ENCODE peak calls at places on chromosomes 4 and X, in five cellular contexts. V is lung microvascular endothelial cell; S is colonic mucosa; A is aorta; N is stimulated activated CD4-positive, alpha-beta T cell treated with anti-CD3 and anti-CD28 coated beads, Interleukin-1b, Interleukin-23, amount 100 ng/mL, for 4 hours. Q is an unnamed sample.

GRCh38 chr4:136861081-136861480 is 671.2 kb downstream of the PCDH18 start:
- DNase-seq in V (no peak), S (no peak), A (no peak), N (no peak), Q (no peak)

GRCh38 chrX:120795301-120795700 is 80.4 kb downstream of the CT47B1 start:
- DNase-seq in V (peak), S (no peak), A (no peak), N (no peak), Q (no peak)

GRCh38 chrX:115531818-115532403 is 29.1 kb upstream of the PLS3 start:
- DNase-seq in V (peak), S (no peak), A (no peak), N (no peak), Q (no peak)

GRCh38 chr4:97987019-97987648 is 156.1 kb downstream of the STPG2 start:
- DNase-seq in V (peak), S (no peak), A (no peak), N (no peak), Q (no peak)

GRCh38 chrX:140799216-140799615 is 89.7 kb downstream of the LINC00632 start:
- DNase-seq in V (no peak), S (no peak), A (no peak), N (no peak), Q (no peak)

GRCh38 chr4:23516719-23517118 is 373.1 kb downstream of the PPARGC1A start:
- DNase-seq in V (no peak), S (no peak), A (no peak), N (no peak), Q (no peak)

GRCh38 chr4:47662975-47663374 is 174.9 kb downstream of the CORIN start:
- DNase-seq in V (peak), S (peak), A (no peak), N (no peak), Q (no peak)

GRCh38 chrX:15549189-15550012 is 48.8 kb downstream of the BMX start:
- DNase-seq in V (no peak), S (no peak), A (no peak), N (no peak), Q (no peak)

GRCh38 chr4:108118505-108118904 is 50.2 kb downstream of the LEF1 start:
- DNase-seq in V (no peak), S (no peak), A (no peak), N (no peak), Q (no peak)

GRCh38 chr4:38080061-38080531 is 119.9 kb downstream of the PTTG2 start:
- DNase-seq in V (no peak), S (no peak), A (no peak), N (no peak), Q (no peak)

GRCh38 chr4:25154594-25155265 is 5.5 kb downstream of the SEPSECS start:
- DNase-seq in V (no peak), S (peak), A (no peak), N (no peak), Q (no peak)

GRCh38 chr4:61385302-61385701 is 185.2 kb downstream of the ADGRL3 start:
- DNase-seq in V (no peak), S (no peak), A (no peak), N (no peak), Q (no peak)

GRCh38 chr4:24748023-24748422 is 47.4 kb upstream of the SOD3 start:
- DNase-seq in V (no peak), S (no peak), A (no peak), N (no peak), Q (no peak)

GRCh38 chr4:145320269-145320668 is 139.9 kb upstream of the OTUD4 start:
- DNase-seq in V (no peak), S (peak), A (no peak), N (no peak), Q (no peak)